ENCODE peak calls at places on chromosomes 16 and 17, in six cellular contexts. Q, X, T, O, Y and C are unnamed samples.
A peak's percentile ranks its signal among the peaks of the same experiment; 100 is the strongest.

GRCh38 chr17:49076575-49077384 is 55.8 kb upstream of the B4GALNT2 start:
- DNase-seq in Q (peak; percentile 90), X (no peak), T (no peak), O (peak; percentile 53), Y (peak; percentile 60), C (no peak)

GRCh38 chr17:49454050-49454449 is 39.4 kb upstream of the PHB1 start:
- DNase-seq in Q (peak; percentile 29), X (no peak), T (no peak), O (no peak), Y (no peak), C (no peak)

GRCh38 chr16:19410435-19411153 is 7.1 kb upstream of the TMC5 start:
- DNase-seq in Q (no peak), X (no peak), T (peak; percentile 91), O (no peak), Y (no peak), C (no peak)

GRCh38 chr17:72517413-72518237 is 396.8 kb downstream of the SOX9 start:
- DNase-seq in Q (no peak), X (no peak), T (no peak), O (no peak), Y (no peak), C (no peak)

GRCh38 chr17:39271546-39271945 is 45.8 kb upstream of the STAC2 start:
- DNase-seq in Q (peak; percentile 52), X (no peak), T (no peak), O (peak; percentile 7), Y (no peak), C (no peak)

GRCh38 chr16:15521758-15522509 is 87.5 kb downstream of the BMERB1 start:
- DNase-seq in Q (no peak), X (no peak), T (no peak), O (no peak), Y (no peak), C (no peak)

GRCh38 chr16:56506941-56507340 is 12.9 kb downstream of the BBS2 start:
- DNase-seq in Q (peak; percentile 80), X (no peak), T (no peak), O (peak; percentile 36), Y (no peak), C (no peak)

GRCh38 chr16:84220851-84221250 is 19.0 kb downstream of the KCNG4 start:
- DNase-seq in Q (peak; percentile 72), X (no peak), T (no peak), O (no peak), Y (no peak), C (no peak)

GRCh38 chr17:68456529-68457167 is 648 bp downstream of the WIPI1 start:
- DNase-seq in Q (peak; percentile 90), X (no peak), T (peak; percentile 95), O (peak; percentile 77), Y (peak; percentile 89), C (peak; percentile 34)

GRCh38 chr16:10037771-10038170 is 144.5 kb downstream of the GRIN2A start:
- DNase-seq in Q (no peak), X (no peak), T (no peak), O (no peak), Y (peak; percentile 12), C (no peak)

GRCh38 chr17:75927286-75927922 is 13.4 kb downstream of the FBF1 start:
- DNase-seq in Q (no peak), X (no peak), T (peak; percentile 90), O (no peak), Y (peak; percentile 45), C (no peak)

GRCh38 chr16:58882292-58882691 is 148.2 kb upstream of the GOT2 start:
- DNase-seq in Q (no peak), X (no peak), T (no peak), O (no peak), Y (no peak), C (no peak)

GRCh38 chr16:48082516-48082915 is 73.3 kb downstream of the ABCC12 start:
- DNase-seq in Q (peak; percentile 32), X (no peak), T (no peak), O (no peak), Y (no peak), C (no peak)

GRCh38 chr16:82633964-82634600 is 7.3 kb downstream of the CDH13 start:
- DNase-seq in Q (peak; percentile 46), X (no peak), T (peak; percentile 59), O (no peak), Y (peak; percentile 59), C (no peak)

GRCh38 chr17:44778656-44779210 is 19.9 kb downstream of the ADAM11 start:
- DNase-seq in Q (no peak), X (no peak), T (no peak), O (no peak), Y (no peak), C (no peak)

GRCh38 chr16:77223184-77223583 is 24.0 kb downstream of the SYCE1L start:
- DNase-seq in Q (no peak), X (no peak), T (peak; percentile 89), O (no peak), Y (no peak), C (no peak)

GRCh38 chr17:77356109-77356689 is 215.4 kb downstream of the SEC14L1 start:
- DNase-seq in Q (no peak), X (no peak), T (peak; percentile 53), O (no peak), Y (peak; percentile 43), C (no peak)

GRCh38 chr16:2673066-2673999 is 9.0 kb upstream of the KCTD5 start:
- DNase-seq in Q (peak; percentile 87), X (peak; percentile 87), T (peak; percentile 99), O (peak; percentile 48), Y (peak; percentile 88), C (peak; percentile 89)

GRCh38 chr16:46428108-46429061 is 192.8 kb downstream of the SHCBP1 start:
- DNase-seq in Q (no peak), X (no peak), T (no peak), O (no peak), Y (no peak), C (no peak)

GRCh38 chr17:17391575-17392370 is 85.0 kb upstream of the MED9 start:
- DNase-seq in Q (no peak), X (peak; percentile 37), T (peak; percentile 66), O (no peak), Y (no peak), C (peak; percentile 61)

GRCh38 chr17:40850287-40850972 is 16.6 kb downstream of the KRT12 start:
- DNase-seq in Q (peak; percentile 70), X (no peak), T (no peak), O (no peak), Y (no peak), C (no peak)